ENCODE peak calls at places on chromosomes 3 and 15, in eight cellular contexts. One of them, this sample, is unnamed.

GRCh38 chr3:114035146-114035545 is 21.2 kb downstream of the CCDC191 start:
- DNase-seq in mammary epithelial cell: no peak
- DNase-seq in thyroid gland: no peak
- DNase-seq in RWPE1: no peak
- DNase-seq in PC-9: no peak
- DNase-seq in GM12878: no peak
- DNase-seq in mesenchymal stem cell: no peak
- DNase-seq in H1: no peak
- DNase-seq in this sample: no peak

GRCh38 chr3:123634149-123635051 is 49.5 kb upstream of the HACD2 start:
- DNase-seq in mammary epithelial cell: no peak
- DNase-seq in thyroid gland: no peak
- DNase-seq in RWPE1: no peak
- DNase-seq in PC-9: no peak
- DNase-seq in GM12878: no peak
- DNase-seq in mesenchymal stem cell: no peak
- DNase-seq in H1: no peak
- DNase-seq in this sample: no peak

GRCh38 chr3:129399895-129400357 is 28.5 kb downstream of the EFCAB12 start:
- DNase-seq in mammary epithelial cell: peak; percentile 63
- DNase-seq in thyroid gland: peak; percentile 18
- DNase-seq in RWPE1: peak; percentile 13
- DNase-seq in PC-9: no peak
- DNase-seq in GM12878: no peak
- DNase-seq in mesenchymal stem cell: peak; percentile 30
- DNase-seq in H1: no peak
- DNase-seq in this sample: no peak

GRCh38 chr3:56928379-56929068 is 126.8 kb upstream of the ARHGEF3 start:
- DNase-seq in mammary epithelial cell: no peak
- DNase-seq in thyroid gland: no peak
- DNase-seq in RWPE1: no peak
- DNase-seq in PC-9: peak; percentile 23
- DNase-seq in GM12878: no peak
- DNase-seq in mesenchymal stem cell: no peak
- DNase-seq in H1: no peak
- DNase-seq in this sample: no peak

GRCh38 chr3:195873971-195874370 is 34.4 kb downstream of the TNK2 start:
- DNase-seq in mammary epithelial cell: peak; percentile 55
- DNase-seq in thyroid gland: peak; percentile 74
- DNase-seq in RWPE1: no peak
- DNase-seq in PC-9: peak; percentile 58
- DNase-seq in GM12878: no peak
- DNase-seq in mesenchymal stem cell: peak; percentile 29
- DNase-seq in H1: no peak
- DNase-seq in this sample: no peak

GRCh38 chr3:13414040-13414729 is 5.9 kb downstream of the NUP210 start:
- DNase-seq in mammary epithelial cell: no peak
- DNase-seq in thyroid gland: no peak
- DNase-seq in RWPE1: no peak
- DNase-seq in PC-9: peak; percentile 49
- DNase-seq in GM12878: peak; percentile 89
- DNase-seq in mesenchymal stem cell: no peak
- DNase-seq in H1: no peak
- DNase-seq in this sample: peak; percentile 29

GRCh38 chr3:152210697-152211096 is 58.0 kb upstream of the MBNL1 start:
- DNase-seq in mammary epithelial cell: no peak
- DNase-seq in thyroid gland: no peak
- DNase-seq in RWPE1: no peak
- DNase-seq in PC-9: no peak
- DNase-seq in GM12878: no peak
- DNase-seq in mesenchymal stem cell: no peak
- DNase-seq in H1: no peak
- DNase-seq in this sample: no peak

GRCh38 chr3:47781685-47782537 is at the start of gene SMARCC1:
- DNase-seq in mammary epithelial cell: peak; percentile 98
- DNase-seq in thyroid gland: peak; percentile 98
- DNase-seq in RWPE1: peak; percentile 91
- DNase-seq in PC-9: peak; percentile 97
- DNase-seq in GM12878: peak; percentile 94
- DNase-seq in mesenchymal stem cell: peak; percentile 97
- DNase-seq in H1: peak; percentile 99
- DNase-seq in this sample: peak; percentile 94

GRCh38 chr15:28931828-28932227 is 46.1 kb downstream of the APBA2 start:
- DNase-seq in mammary epithelial cell: no peak
- DNase-seq in thyroid gland: no peak
- DNase-seq in RWPE1: no peak
- DNase-seq in PC-9: no peak
- DNase-seq in GM12878: no peak
- DNase-seq in mesenchymal stem cell: no peak
- DNase-seq in H1: no peak
- DNase-seq in this sample: no peak

GRCh38 chr3:54994026-54994626 is 66.3 kb upstream of the LRTM1 start:
- DNase-seq in mammary epithelial cell: no peak
- DNase-seq in thyroid gland: no peak
- DNase-seq in RWPE1: no peak
- DNase-seq in PC-9: no peak
- DNase-seq in GM12878: no peak
- DNase-seq in mesenchymal stem cell: no peak
- DNase-seq in H1: no peak
- DNase-seq in this sample: no peak

GRCh38 chr15:73244333-73244732 is 124.4 kb downstream of the HCN4 start:
- DNase-seq in mammary epithelial cell: peak; percentile 14
- DNase-seq in thyroid gland: no peak
- DNase-seq in RWPE1: no peak
- DNase-seq in PC-9: peak; percentile 14
- DNase-seq in GM12878: no peak
- DNase-seq in mesenchymal stem cell: no peak
- DNase-seq in H1: peak; percentile 49
- DNase-seq in this sample: no peak

GRCh38 chr3:127323581-127323980 is 35.7 kb upstream of the PRR20G start:
- DNase-seq in mammary epithelial cell: no peak
- DNase-seq in thyroid gland: no peak
- DNase-seq in RWPE1: no peak
- DNase-seq in PC-9: no peak
- DNase-seq in GM12878: no peak
- DNase-seq in mesenchymal stem cell: no peak
- DNase-seq in H1: no peak
- DNase-seq in this sample: no peak

GRCh38 chr15:90334304-90334731 is 17.8 kb upstream of the ZNF774 start:
- DNase-seq in mammary epithelial cell: peak; percentile 65
- DNase-seq in thyroid gland: no peak
- DNase-seq in RWPE1: no peak
- DNase-seq in PC-9: no peak
- DNase-seq in GM12878: no peak
- DNase-seq in mesenchymal stem cell: no peak
- DNase-seq in H1: no peak
- DNase-seq in this sample: no peak

GRCh38 chr3:1506090-1506489 is 413.3 kb downstream of the CNTN6 start:
- DNase-seq in mammary epithelial cell: no peak
- DNase-seq in thyroid gland: no peak
- DNase-seq in RWPE1: no peak
- DNase-seq in PC-9: no peak
- DNase-seq in GM12878: no peak
- DNase-seq in mesenchymal stem cell: no peak
- DNase-seq in H1: no peak
- DNase-seq in this sample: no peak

GRCh38 chr3:45425237-45425933 is 37.0 kb downstream of the LARS2 start:
- DNase-seq in mammary epithelial cell: no peak
- DNase-seq in thyroid gland: no peak
- DNase-seq in RWPE1: no peak
- DNase-seq in PC-9: no peak
- DNase-seq in GM12878: no peak
- DNase-seq in mesenchymal stem cell: peak; percentile 16
- DNase-seq in H1: no peak
- DNase-seq in this sample: no peak

GRCh38 chr3:45426161-45426560 is 37.8 kb downstream of the LARS2 start:
- DNase-seq in mammary epithelial cell: no peak
- DNase-seq in thyroid gland: peak; percentile 81
- DNase-seq in RWPE1: no peak
- DNase-seq in PC-9: peak; percentile 4
- DNase-seq in GM12878: no peak
- DNase-seq in mesenchymal stem cell: no peak
- DNase-seq in H1: no peak
- DNase-seq in this sample: no peak
- H3K27ac ChIP-seq in mammary epithelial cell: no peak overlapping the region
- H3K27ac ChIP-seq in thyroid gland: no peak overlapping the region
- H3K27ac ChIP-seq in RWPE1: no peak overlapping the region
- H3K27ac ChIP-seq in PC-9: no peak overlapping the region
- H3K27ac ChIP-seq in GM12878: no peak overlapping the region
- H3K27ac ChIP-seq in mesenchymal stem cell: no peak overlapping the region
- H3K27ac ChIP-seq in H1: no peak overlapping the region
- H3K27ac ChIP-seq in this sample: no peak overlapping the region

GRCh38 chr15:57662091-57662744 is 44.3 kb upstream of the POLR2M start:
- DNase-seq in mammary epithelial cell: no peak
- DNase-seq in thyroid gland: peak; percentile 16
- DNase-seq in RWPE1: no peak
- DNase-seq in PC-9: no peak
- DNase-seq in GM12878: no peak
- DNase-seq in mesenchymal stem cell: no peak
- DNase-seq in H1: no peak
- DNase-seq in this sample: no peak
- H3K27ac ChIP-seq in mammary epithelial cell: no peak overlapping the region
- H3K27ac ChIP-seq in thyroid gland: no peak overlapping the region
- H3K27ac ChIP-seq in RWPE1: no peak overlapping the region
- H3K27ac ChIP-seq in PC-9: no peak overlapping the region
- H3K27ac ChIP-seq in GM12878: no peak overlapping the region
- H3K27ac ChIP-seq in mesenchymal stem cell: no peak overlapping the region
- H3K27ac ChIP-seq in H1: no peak overlapping the region
- H3K27ac ChIP-seq in this sample: no peak overlapping the region

GRCh38 chr15:75335313-75335704 is 554 bp upstream of the COMMD4 start:
- DNase-seq in mammary epithelial cell: peak; percentile 35
- DNase-seq in thyroid gland: no peak
- DNase-seq in RWPE1: no peak
- DNase-seq in PC-9: no peak
- DNase-seq in GM12878: no peak
- DNase-seq in mesenchymal stem cell: no peak
- DNase-seq in H1: no peak
- DNase-seq in this sample: no peak
- H3K27ac ChIP-seq in mammary epithelial cell: peak overlapping the region; percentile 56
- H3K27ac ChIP-seq in thyroid gland: peak overlapping the region; percentile 36
- H3K27ac ChIP-seq in RWPE1: peak overlapping the region; percentile 68
- H3K27ac ChIP-seq in PC-9: peak overlapping the region; percentile 2
- H3K27ac ChIP-seq in GM12878: no peak overlapping the region
- H3K27ac ChIP-seq in mesenchymal stem cell: no peak overlapping the region
- H3K27ac ChIP-seq in H1: no peak overlapping the region
- H3K27ac ChIP-seq in this sample: no peak overlapping the region

DNA sequence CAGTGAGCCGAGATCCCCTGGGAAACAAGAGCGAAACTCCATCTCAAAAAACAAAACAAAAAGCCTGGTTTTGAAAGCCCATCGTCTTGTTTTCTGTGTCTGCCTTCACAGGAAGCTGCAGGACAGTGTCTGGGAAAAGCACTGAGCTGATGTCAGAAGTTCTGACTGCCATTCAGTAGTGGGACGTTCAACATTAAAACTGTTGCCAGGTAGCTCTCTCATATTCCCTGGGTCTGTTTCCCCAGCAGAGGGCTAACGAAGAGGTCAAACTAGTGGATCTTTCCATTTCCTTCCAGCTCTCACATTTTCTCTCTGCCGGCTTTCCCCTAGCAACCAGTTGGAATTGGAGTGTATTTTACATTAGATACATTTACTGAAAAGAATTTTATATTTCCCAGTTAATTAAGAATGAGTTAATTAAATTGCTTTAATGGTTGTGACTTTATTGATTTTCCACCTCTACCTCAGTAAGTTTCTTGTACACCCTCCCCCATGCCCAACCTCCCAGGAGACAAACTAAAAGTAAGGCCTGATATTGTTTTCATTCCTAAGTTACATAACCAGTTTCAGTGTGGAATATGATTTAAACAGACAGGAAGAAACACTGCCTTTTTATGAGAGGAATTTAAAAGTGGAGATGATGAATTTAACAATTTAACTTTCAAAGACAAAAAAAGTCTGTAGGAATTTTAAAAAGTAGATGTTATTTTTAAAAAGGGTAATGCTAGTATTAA is 29.9 kb downstream of the RCN2 start:
- DNase-seq in mammary epithelial cell: no peak
- DNase-seq in thyroid gland: no peak
- DNase-seq in RWPE1: no peak
- DNase-seq in PC-9: no peak
- DNase-seq in GM12878: no peak
- DNase-seq in mesenchymal stem cell: no peak
- DNase-seq in H1: no peak
- DNase-seq in this sample: no peak
- H3K27ac ChIP-seq in mammary epithelial cell: no peak overlapping the region
- H3K27ac ChIP-seq in thyroid gland: no peak overlapping the region
- H3K27ac ChIP-seq in RWPE1: no peak overlapping the region
- H3K27ac ChIP-seq in PC-9: no peak overlapping the region
- H3K27ac ChIP-seq in GM12878: no peak overlapping the region
- H3K27ac ChIP-seq in mesenchymal stem cell: no peak overlapping the region
- H3K27ac ChIP-seq in H1: no peak overlapping the region
- H3K27ac ChIP-seq in this sample: no peak overlapping the region

This sample was measured in substantia nigra.